ENCODE peak calls at places on chromosomes 16 and 17, in eight cellular contexts. E is brain microvascular endothelial cell; Y is AG09309; T is pancreas; S is CD8-positive, alpha-beta T cell; X is heart right ventricle; F is bronchial epithelial cell; A is foreskin fibroblast. H is an unnamed sample.

GRCh38 chr17:36094746-36095145 is 4.8 kb upstream of the CCL3 start:
- DNase-seq in E (no peak), Y (no peak), T (no peak), S (no peak), X (no peak), F (no peak), A (no peak), H (no peak)

GRCh38 chr17:32267690-32268205 is 2.1 kb downstream of the RHBDL3 start:
- DNase-seq in E (no peak), Y (no peak), T (no peak), S (no peak), X (no peak), F (peak; percentile 15), A (no peak), H (no peak)

GRCh38 chr17:38511126-38512108 is 83.2 kb downstream of the ARHGAP23 start:
- DNase-seq in E (no peak), Y (peak; percentile 23), T (no peak), S (no peak), X (no peak), F (peak; percentile 29), A (peak; percentile 59), H (no peak)

GRCh38 chr17:31838641-31839225 is 20.3 kb downstream of the COPRS start:
- DNase-seq in E (no peak), Y (no peak), T (no peak), S (no peak), X (no peak), F (no peak), A (peak; percentile 16), H (no peak)

GRCh38 chr16:87436225-87437172 is 44.4 kb downstream of the MAP1LC3B start:
- DNase-seq in E (peak; percentile 64), Y (no peak), T (no peak), S (no peak), X (no peak), F (no peak), A (peak; percentile 71), H (peak; percentile 49)

GRCh38 chr17:77734371-77735050 is 224.0 kb upstream of the TNRC6C start:
- DNase-seq in E (peak; percentile 21), Y (peak; percentile 10), T (peak; percentile 50), S (no peak), X (peak; percentile 94), F (peak; percentile 4), A (peak; percentile 32), H (peak; percentile 95)

GRCh38 chr17:49180303-49180702 is 30.1 kb downstream of the GNGT2 start:
- DNase-seq in E (peak; percentile 48), Y (no peak), T (peak; percentile 54), S (peak; percentile 39), X (peak; percentile 66), F (peak; percentile 18), A (peak; percentile 25), H (peak; percentile 74)

GRCh38 chr16:23807028-23807427 is 28.8 kb upstream of the PRKCB start:
- DNase-seq in E (no peak), Y (no peak), T (no peak), S (no peak), X (no peak), F (no peak), A (no peak), H (no peak)

GRCh38 chr17:59330314-59330942 is 1.0 kb upstream of the YPEL2 start:
- DNase-seq in E (no peak), Y (no peak), T (peak; percentile 82), S (no peak), X (peak; percentile 74), F (peak; percentile 34), A (no peak), H (peak; percentile 79)

GRCh38 chr17:43367588-43368242 is 31.1 kb upstream of the ARL4D start:
- DNase-seq in E (peak; percentile 79), Y (peak; percentile 82), T (no peak), S (peak; percentile 16), X (no peak), F (peak; percentile 73), A (peak; percentile 89), H (no peak)

GRCh38 chr17:5705081-5705875 is 121.0 kb upstream of the NLRP1 start:
- DNase-seq in E (no peak), Y (no peak), T (no peak), S (no peak), X (no peak), F (no peak), A (no peak), H (no peak)

GRCh38 chr16:77480671-77481315 is 46.0 kb upstream of the ADAMTS18 start:
- DNase-seq in E (no peak), Y (no peak), T (no peak), S (no peak), X (no peak), F (no peak), A (no peak), H (no peak)

GRCh38 chr16:79463839-79464238 is 136.7 kb downstream of the MAF start:
- DNase-seq in E (no peak), Y (no peak), T (no peak), S (no peak), X (no peak), F (no peak), A (no peak), H (no peak)

GRCh38 chr17:77492446-77493237 is 351.9 kb downstream of the SEC14L1 start:
- DNase-seq in E (no peak), Y (no peak), T (no peak), S (no peak), X (no peak), F (no peak), A (no peak), H (peak; percentile 25)

GRCh38 chr16:49181812-49182211 is 99.8 kb downstream of the CBLN1 start:
- DNase-seq in E (no peak), Y (no peak), T (no peak), S (no peak), X (no peak), F (no peak), A (no peak), H (no peak)

GRCh38 chr16:11333696-11334095 is 11.6 kb upstream of the RMI2 start:
- DNase-seq in E (no peak), Y (no peak), T (no peak), S (no peak), X (no peak), F (peak; percentile 35), A (peak; percentile 50), H (no peak)

GRCh38 chr17:6528557-6528956 is 27.8 kb downstream of the PITPNM3 start:
- DNase-seq in E (no peak), Y (no peak), T (no peak), S (no peak), X (no peak), F (no peak), A (no peak), H (no peak)

GRCh38 chr16:27272076-27272475 is 3.5 kb upstream of the NSMCE1 start:
- DNase-seq in E (no peak), Y (no peak), T (no peak), S (no peak), X (no peak), F (no peak), A (no peak), H (no peak)

GRCh38 chr16:27268376-27269299 is at the start of gene NSMCE1:
- DNase-seq in E (peak; percentile 96), Y (peak; percentile 73), T (peak; percentile 97), S (peak; percentile 94), X (peak; percentile 99), F (peak; percentile 84), A (peak; percentile 96), H (peak; percentile 99)

GRCh38 chr16:27270389-27270788 is 1.8 kb upstream of the NSMCE1 start:
- DNase-seq in E (no peak), Y (no peak), T (no peak), S (no peak), X (no peak), F (no peak), A (no peak), H (no peak)

GRCh38 chr16:27267037-27267677 is 1.4 kb downstream of the NSMCE1 start:
- DNase-seq in E (no peak), Y (no peak), T (no peak), S (no peak), X (no peak), F (no peak), A (no peak), H (no peak)

GRCh38 chr16:27269300-27270150 is 953 bp upstream of the NSMCE1 start:
- DNase-seq in E (no peak), Y (no peak), T (no peak), S (no peak), X (no peak), F (no peak), A (no peak), H (no peak)
- H3K4me3 ChIP-seq in E (peak overlapping the region; percentile 81), Y (peak overlapping the region; percentile 96), T (peak overlapping the region; percentile 72), S (peak overlapping the region; percentile 90), X (peak overlapping the region; percentile 79), F (peak overlapping the region; percentile 91), A (peak overlapping the region; percentile 87), H (peak overlapping the region; percentile 90)

GRCh38 chr17:41667280-41668008 is 21.2 kb upstream of the EIF1 start:
- DNase-seq in E (no peak), Y (no peak), T (no peak), S (no peak), X (no peak), F (no peak), A (no peak), H (peak; percentile 27)
- H3K4me3 ChIP-seq in E (no peak overlapping the region), Y (no peak overlapping the region), T (no peak overlapping the region), S (no peak overlapping the region), X (no peak overlapping the region), F (no peak overlapping the region), A (no peak overlapping the region), H (no peak overlapping the region)

DNA sequence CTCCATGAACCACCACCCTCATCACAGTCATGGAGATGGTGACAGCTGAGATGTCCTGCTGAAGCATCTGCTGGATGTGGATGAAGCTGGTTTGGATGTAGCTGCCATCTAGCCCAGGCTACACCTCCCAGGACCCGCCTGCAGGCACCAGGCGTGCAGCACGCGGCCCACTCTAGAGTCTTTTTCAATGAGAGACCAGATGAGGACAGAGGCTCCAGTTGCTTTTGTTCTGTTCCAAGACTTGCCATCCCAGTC is 102.1 kb downstream of the ZNF778 start:
- DNase-seq in E (no peak), Y (no peak), T (no peak), S (no peak), X (no peak), F (no peak), A (no peak), H (peak; percentile 25)
- H3K4me3 ChIP-seq in E (peak overlapping the region; percentile 26), Y (peak overlapping the region; percentile 19), T (no peak overlapping the region), S (no peak overlapping the region), X (no peak overlapping the region), F (no peak overlapping the region), A (peak overlapping the region; percentile 3), H (no peak overlapping the region)

GRCh38 chr16:89563639-89564392 is 3.3 kb downstream of the RPL13 start:
- DNase-seq in E (no peak), Y (no peak), T (no peak), S (no peak), X (no peak), F (no peak), A (no peak), H (no peak)
- H3K4me3 ChIP-seq in E (peak overlapping the region; percentile 17), Y (no peak overlapping the region), T (no peak overlapping the region), S (no peak overlapping the region), X (no peak overlapping the region), F (no peak overlapping the region), A (no peak overlapping the region), H (no peak overlapping the region)